ENCODE peak calls at places on chromosome 5, in eight cellular contexts. F, T, H, M, S, L, Y and U are unnamed samples.

GRCh38 chr5:113900831-113901230 is 387.3 kb downstream of the YTHDC2 start:
- DNase-seq in F (no peak), T (no peak), H (no peak), M (no peak), S (no peak), L (no peak), Y (no peak), U (no peak)

GRCh38 chr5:59864718-59865117 is 28.8 kb downstream of the PDE4D start:
- DNase-seq in F (no peak), T (no peak), H (no peak), M (no peak), S (no peak), L (no peak), Y (no peak), U (no peak)

GRCh38 chr5:135222771-135223170 is 176.3 kb downstream of the MACROH2A1 start:
- DNase-seq in F (no peak), T (no peak), H (no peak), M (no peak), S (no peak), L (no peak), Y (no peak), U (no peak)

GRCh38 chr5:75028090-75028489 is 24.3 kb downstream of the GCNT4 start:
- DNase-seq in F (no peak), T (no peak), H (no peak), M (no peak), S (no peak), L (no peak), Y (no peak), U (no peak)

GRCh38 chr5:57825026-57825683 is 342.5 kb upstream of the ACTBL2 start:
- DNase-seq in F (no peak), T (peak), H (peak), M (no peak), S (no peak), L (no peak), Y (peak), U (no peak)

GRCh38 chr5:74092761-74093160 is 466.8 kb downstream of the ARHGEF28 start:
- DNase-seq in F (no peak), T (no peak), H (no peak), M (no peak), S (no peak), L (no peak), Y (no peak), U (no peak)

GRCh38 chr5:566636-567309 is 42.5 kb upstream of the SLC9A3 start:
- DNase-seq in F (no peak), T (no peak), H (no peak), M (no peak), S (no peak), L (no peak), Y (no peak), U (no peak)

GRCh38 chr5:172109749-172110148 is 78.3 kb downstream of the STK10 start:
- DNase-seq in F (no peak), T (no peak), H (no peak), M (no peak), S (no peak), L (no peak), Y (no peak), U (no peak)

GRCh38 chr5:173420108-173420507 is 91.9 kb upstream of the STC2 start:
- DNase-seq in F (peak), T (peak), H (no peak), M (no peak), S (no peak), L (no peak), Y (no peak), U (no peak)

GRCh38 chr5:155943516-155944407 is 383.2 kb upstream of the SGCD start:
- DNase-seq in F (peak), T (no peak), H (peak), M (peak), S (peak), L (peak), Y (no peak), U (peak)

GRCh38 chr5:133247145-133247709 is 195.4 kb downstream of the HSPA4 start:
- DNase-seq in F (no peak), T (no peak), H (no peak), M (no peak), S (no peak), L (no peak), Y (no peak), U (no peak)

GRCh38 chr5:173108914-173109313 is 35.4 kb upstream of the BNIP1 start:
- DNase-seq in F (no peak), T (no peak), H (no peak), M (no peak), S (no peak), L (no peak), Y (no peak), U (no peak)

GRCh38 chr5:158198636-158199035 is 339.7 kb upstream of the CLINT1 start:
- DNase-seq in F (no peak), T (no peak), H (no peak), M (no peak), S (no peak), L (no peak), Y (no peak), U (no peak)

GRCh38 chr5:174680901-174681565 is 43.3 kb upstream of the MSX2 start:
- DNase-seq in F (no peak), T (no peak), H (no peak), M (no peak), S (no peak), L (no peak), Y (no peak), U (no peak)

GRCh38 chr5:40813698-40814281 is 15.6 kb upstream of the PRKAA1 start:
- DNase-seq in F (no peak), T (no peak), H (no peak), M (no peak), S (no peak), L (no peak), Y (no peak), U (no peak)

GRCh38 chr5:98543490-98543889 is 230.0 kb upstream of the RGMB start:
- DNase-seq in F (no peak), T (no peak), H (no peak), M (no peak), S (no peak), L (no peak), Y (no peak), U (no peak)

GRCh38 chr5:125583291-125583690 is 836.9 kb upstream of the ZNF608 start:
- DNase-seq in F (no peak), T (no peak), H (no peak), M (no peak), S (no peak), L (no peak), Y (no peak), U (no peak)

GRCh38 chr5:57987552-57987951 is 472.3 kb downstream of the PLK2 start:
- DNase-seq in F (no peak), T (no peak), H (no peak), M (no peak), S (no peak), L (no peak), Y (no peak), U (no peak)

GRCh38 chr5:6713274-6714181 is at the start of gene TENT4A:
- DNase-seq in F (no peak), T (no peak), H (no peak), M (peak), S (peak), L (no peak), Y (no peak), U (peak)

GRCh38 chr5:34652916-34653315 is 3.2 kb upstream of the RAI14 start:
- DNase-seq in F (no peak), T (peak), H (peak), M (no peak), S (no peak), L (no peak), Y (no peak), U (no peak)

GRCh38 chr5:144504929-144505578 is 334.4 kb downstream of the KCTD16 start:
- DNase-seq in F (no peak), T (no peak), H (no peak), M (no peak), S (peak), L (no peak), Y (no peak), U (no peak)

GRCh38 chr5:80268916-80269315 is 13.1 kb upstream of the SERINC5 start:
- DNase-seq in F (peak), T (no peak), H (peak), M (no peak), S (no peak), L (no peak), Y (no peak), U (no peak)

GRCh38 chr5:76716456-76717157 is 681 bp downstream of the F2R start:
- DNase-seq in F (no peak), T (no peak), H (no peak), M (peak), S (peak), L (no peak), Y (no peak), U (no peak)

GRCh38 chr5:174608631-174609097 is 115.7 kb upstream of the MSX2 start:
- DNase-seq in F (peak), T (no peak), H (no peak), M (peak), S (peak), L (no peak), Y (no peak), U (no peak)

GRCh38 chr5:138610468-138611294 is 35.5 kb upstream of the HSPA9 start:
- DNase-seq in F (no peak), T (no peak), H (no peak), M (no peak), S (peak), L (peak), Y (no peak), U (peak)

GRCh38 chr5:170301901-170302728 is 4.5 kb upstream of the LCP2 start:
- DNase-seq in F (no peak), T (no peak), H (no peak), M (no peak), S (no peak), L (no peak), Y (no peak), U (no peak)

GRCh38 chr5:164002653-164003052 is 497.2 kb downstream of the MAT2B start:
- DNase-seq in F (no peak), T (no peak), H (peak), M (no peak), S (no peak), L (peak), Y (no peak), U (no peak)

GRCh38 chr5:167723254-167723871 is 568.1 kb upstream of the WWC1 start:
- DNase-seq in F (peak), T (peak), H (peak), M (peak), S (peak), L (peak), Y (peak), U (peak)

GRCh38 chr5:176784218-176785165 is 25.9 kb upstream of the UNC5A start:
- DNase-seq in F (no peak), T (peak), H (peak), M (no peak), S (no peak), L (no peak), Y (peak), U (no peak)

GRCh38 chr5:108104448-108104847 is 277.4 kb downstream of the FBXL17 start:
- DNase-seq in F (no peak), T (no peak), H (no peak), M (no peak), S (no peak), L (no peak), Y (no peak), U (no peak)

GRCh38 chr5:165881259-165881658 is 2375.8 kb downstream of the MAT2B start:
- DNase-seq in F (no peak), T (no peak), H (no peak), M (no peak), S (peak), L (no peak), Y (no peak), U (no peak)

GRCh38 chr5:180215738-180216630 is 7.0 kb upstream of the RASGEF1C start:
- DNase-seq in F (no peak), T (no peak), H (no peak), M (no peak), S (no peak), L (no peak), Y (no peak), U (no peak)

GRCh38 chr5:171429543-171429910 is 10.1 kb downstream of the FGF18 start:
- DNase-seq in F (no peak), T (no peak), H (no peak), M (no peak), S (no peak), L (peak), Y (no peak), U (no peak)

GRCh38 chr5:61311836-61312808 is 19.9 kb upstream of the ZSWIM6 start:
- DNase-seq in F (no peak), T (peak), H (peak), M (no peak), S (no peak), L (no peak), Y (peak), U (no peak)

GRCh38 chr5:107092695-107093094 is 578.0 kb downstream of the EFNA5 start:
- DNase-seq in F (no peak), T (peak), H (no peak), M (no peak), S (no peak), L (no peak), Y (no peak), U (no peak)

GRCh38 chr5:124136609-124137008 is 609.8 kb downstream of the ZNF608 start:
- DNase-seq in F (no peak), T (no peak), H (no peak), M (no peak), S (no peak), L (no peak), Y (no peak), U (no peak)

GRCh38 chr5:73497537-73498056 is 645 bp upstream of the BTF3 start:
- DNase-seq in F (no peak), T (no peak), H (no peak), M (no peak), S (no peak), L (no peak), Y (no peak), U (no peak)

DNA sequence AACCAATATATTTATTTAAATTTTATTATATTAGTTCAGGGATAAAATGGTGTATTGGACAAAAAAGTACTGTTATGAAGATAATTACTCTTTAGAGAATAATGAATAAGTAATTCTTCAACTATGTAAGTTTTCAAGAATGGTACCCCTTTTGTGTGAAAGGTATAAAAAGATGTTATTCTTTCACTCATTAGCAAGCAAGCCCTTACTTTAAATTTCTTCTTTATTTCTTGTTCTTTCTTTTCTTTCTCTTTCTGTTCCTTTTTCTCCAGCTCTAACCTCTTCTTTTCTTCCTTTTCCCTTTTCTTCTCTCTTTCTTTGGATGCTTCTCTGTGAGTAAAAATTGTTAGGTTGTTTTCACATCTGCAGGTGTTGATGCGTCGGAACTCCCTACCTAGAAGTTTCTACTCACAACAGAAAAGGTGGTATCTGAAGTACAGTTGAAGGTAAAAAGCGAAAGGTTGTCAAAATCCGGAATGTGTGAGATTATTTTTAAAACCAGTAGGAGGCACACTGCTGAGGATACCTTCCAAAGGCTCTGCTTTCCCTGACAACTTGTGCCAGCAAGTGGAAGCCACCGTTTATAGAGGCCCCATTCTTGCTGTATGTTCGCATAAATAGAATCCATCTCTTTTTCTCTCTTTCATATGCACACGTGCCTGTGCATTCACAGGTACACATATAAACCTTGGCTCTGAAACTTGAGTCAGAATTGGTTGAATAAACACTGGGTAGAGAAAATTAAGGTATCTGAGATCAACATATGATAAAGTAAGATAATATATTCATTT is 63.4 kb upstream of the RICTOR start:
- DNase-seq in F (no peak), T (no peak), H (no peak), M (no peak), S (peak), L (no peak), Y (no peak), U (no peak)
- TF ChIP-seq CTCF in F (no peak), T (no peak), H (peak), M (no peak), S (peak), L (no peak), Y (peak), U (no peak)

GRCh38 chr5:37840036-37840909 is at the start of gene GDNF:
- DNase-seq in F (no peak), T (peak), H (peak), M (no peak), S (peak), L (no peak), Y (peak), U (peak)
- TF ChIP-seq CTCF in F (no peak), T (no peak), H (peak), M (no peak), S (peak), L (peak), Y (peak), U (peak)

DNA sequence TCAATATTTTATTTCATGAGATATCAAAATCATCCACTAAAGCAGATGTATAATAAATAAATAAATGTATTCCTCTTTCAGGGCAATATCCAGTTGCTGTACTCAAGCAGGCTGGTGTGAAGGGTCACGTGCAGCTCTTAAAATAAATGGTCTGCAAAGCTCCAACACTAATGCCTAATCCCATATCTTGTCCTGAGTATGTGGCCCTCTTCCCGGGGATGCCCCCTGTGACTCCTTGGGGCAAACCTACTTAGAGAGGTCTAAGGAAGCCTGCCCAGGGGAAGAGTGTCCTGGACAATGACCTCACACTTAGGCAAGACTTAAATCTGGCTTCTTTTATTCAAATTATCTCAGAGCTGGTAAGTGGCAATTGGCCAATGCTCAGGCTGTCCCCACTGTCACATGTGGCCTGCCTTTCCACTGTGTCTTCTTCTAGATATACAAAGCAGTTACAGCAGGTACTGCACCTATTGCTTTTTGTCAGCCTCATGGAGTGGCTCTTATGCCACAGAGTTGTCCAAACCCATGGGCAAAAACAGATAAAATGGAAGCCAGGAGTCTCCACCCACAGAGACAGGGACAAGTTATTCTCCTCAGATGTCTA is 55.3 kb downstream of the SEMA5A start:
- DNase-seq in F (no peak), T (no peak), H (no peak), M (no peak), S (no peak), L (no peak), Y (no peak), U (no peak)
- TF ChIP-seq CTCF in F (no peak), T (no peak), H (no peak), M (no peak), S (no peak), L (no peak), Y (no peak), U (no peak)

GRCh38 chr5:140106805-140107311 is 7.1 kb upstream of the PURA start:
- DNase-seq in F (no peak), T (no peak), H (no peak), M (no peak), S (no peak), L (no peak), Y (no peak), U (no peak)
- TF ChIP-seq CTCF in F (no peak), T (no peak), H (no peak), M (no peak), S (no peak), L (no peak), Y (no peak), U (no peak)

GRCh38 chr5:160635678-160636077 is 214.0 kb downstream of the PTTG1 start:
- DNase-seq in F (no peak), T (no peak), H (no peak), M (no peak), S (no peak), L (no peak), Y (no peak), U (no peak)

GRCh38 chr5:160640417-160640816 is 211.6 kb downstream of the ATP10B start:
- DNase-seq in F (no peak), T (no peak), H (no peak), M (no peak), S (no peak), L (no peak), Y (no peak), U (no peak)

GRCh38 chr5:160638141-160638742 is 213.8 kb downstream of the ATP10B start:
- DNase-seq in F (no peak), T (no peak), H (no peak), M (no peak), S (no peak), L (no peak), Y (no peak), U (no peak)

GRCh38 chr5:160637357-160637756 is 214.7 kb downstream of the ATP10B start:
- DNase-seq in F (no peak), T (no peak), H (no peak), M (no peak), S (no peak), L (no peak), Y (no peak), U (no peak)

DNA sequence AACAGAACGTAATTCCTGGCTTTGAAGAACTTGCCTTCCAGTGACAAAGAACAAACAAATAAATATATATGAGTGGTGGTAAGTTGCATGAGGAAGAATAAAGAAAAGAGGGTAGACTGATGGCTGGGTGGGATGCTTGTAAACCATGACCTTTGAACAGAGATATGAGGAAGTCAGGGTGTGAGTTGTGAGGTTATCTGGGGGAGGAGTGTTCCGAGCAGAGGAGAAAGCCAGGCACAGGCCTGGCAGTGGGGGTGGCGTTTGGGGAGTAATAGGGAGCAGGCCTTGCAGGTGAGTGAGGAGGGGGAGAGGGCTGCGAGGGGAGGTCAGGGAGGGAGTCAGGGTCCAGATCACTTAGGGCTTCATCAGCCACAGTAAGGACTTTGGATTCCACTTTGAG is 213.4 kb downstream of the PTTG1 start:
- DNase-seq in F (no peak), T (no peak), H (no peak), M (no peak), S (no peak), L (no peak), Y (no peak), U (no peak)
- TF ChIP-seq CTCF in F (no peak), T (no peak), H (no peak), M (no peak), S (no peak), L (no peak), Y (no peak), U (no peak)

DNA sequence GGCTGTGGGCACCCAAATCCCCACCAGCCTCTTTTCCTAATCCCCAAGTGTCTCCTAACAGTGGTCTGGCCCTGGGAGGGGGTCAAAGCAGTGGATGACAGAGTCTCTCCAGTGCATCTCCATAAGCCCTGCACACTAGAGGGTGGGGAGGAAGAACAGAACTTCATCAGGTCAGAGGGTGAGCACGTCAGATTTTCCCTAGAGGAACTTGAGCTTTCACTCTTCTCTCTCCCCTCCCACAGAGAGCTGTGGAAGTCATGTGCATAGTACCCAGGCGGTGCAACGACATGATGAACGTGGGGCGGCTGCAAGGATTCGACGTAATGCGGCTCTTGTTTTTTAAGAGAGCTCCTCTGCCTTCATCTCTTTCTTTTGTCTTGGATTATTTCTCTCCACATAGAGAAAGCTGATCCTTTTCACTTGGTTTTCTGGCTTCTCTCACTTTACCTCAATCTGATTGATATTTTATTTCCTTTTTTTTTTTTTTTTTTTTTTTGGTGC is 100.2 kb upstream of the OTULINL start:
- DNase-seq in F (no peak), T (no peak), H (no peak), M (no peak), S (no peak), L (no peak), Y (no peak), U (no peak)
- TF ChIP-seq CTCF in F (no peak), T (no peak), H (no peak), M (no peak), S (no peak), L (no peak), Y (no peak), U (no peak)

GRCh38 chr5:168747987-168748777 is 169.0 kb upstream of the PANK3 start:
- DNase-seq in F (no peak), T (no peak), H (no peak), M (peak), S (peak), L (no peak), Y (no peak), U (no peak)
- TF ChIP-seq CTCF in F (no peak), T (peak), H (no peak), M (peak), S (peak), L (peak), Y (peak), U (peak)